ENCODE peak calls at places on chromosomes 3 and 15, in ten cellular contexts. B is astrocyte, K is heart right ventricle, I is cardiac muscle cell, F is endothelial cell, H is esophagus squamous epithelium, A is fibroblast of mammary gland, O is left lung, R is Peyer's patch, G is HCT116. Q is an unnamed sample.

GRCh38 chr15:94105760-94106159 is 125.6 kb upstream of the MCTP2 start:
- DNase-seq in B (peak; percentile 22), K (no peak), I (no peak), F (no peak), H (no peak), A (no peak), O (no peak), R (no peak), G (no peak), Q (no peak)

GRCh38 chr3:101270158-101270557 is 50.2 kb downstream of the IMPG2 start:
- DNase-seq in B (no peak), K (no peak), I (no peak), F (no peak), H (no peak), A (no peak), O (no peak), R (no peak), G (no peak), Q (no peak)

GRCh38 chr3:111572061-111572460 is 23.1 kb downstream of the ZBED2 start:
- DNase-seq in B (no peak), K (no peak), I (no peak), F (no peak), H (no peak), A (no peak), O (no peak), R (no peak), G (no peak), Q (no peak)

GRCh38 chr3:4744405-4745239 is 234.6 kb upstream of the BHLHE40 start:
- DNase-seq in B (peak; percentile 81), K (no peak), I (no peak), F (no peak), H (no peak), A (peak; percentile 65), O (no peak), R (no peak), G (no peak), Q (no peak)

GRCh38 chr3:170802164-170803151 is 67.5 kb downstream of the RPL22L1 start:
- DNase-seq in B (peak; percentile 95), K (no peak), I (no peak), F (no peak), H (no peak), A (peak; percentile 100), O (no peak), R (no peak), G (no peak), Q (no peak)

GRCh38 chr3:39668420-39668819 is 141.0 kb upstream of the MYRIP start:
- DNase-seq in B (peak; percentile 20), K (no peak), I (peak; percentile 55), F (peak; percentile 9), H (no peak), A (peak; percentile 72), O (no peak), R (no peak), G (peak; percentile 47), Q (peak; percentile 22)

GRCh38 chr3:140398387-140398786 is 279.5 kb upstream of the TRIM42 start:
- DNase-seq in B (no peak), K (no peak), I (no peak), F (no peak), H (no peak), A (no peak), O (no peak), R (no peak), G (no peak), Q (no peak)

GRCh38 chr15:92163641-92164040 is 230.0 kb upstream of the ST8SIA2 start:
- DNase-seq in B (no peak), K (no peak), I (no peak), F (no peak), H (no peak), A (peak; percentile 28), O (no peak), R (no peak), G (no peak), Q (no peak)

GRCh38 chr3:183061431-183062172 is 37.7 kb downstream of the MCCC1 start:
- DNase-seq in B (peak; percentile 36), K (no peak), I (no peak), F (no peak), H (no peak), A (no peak), O (no peak), R (no peak), G (no peak), Q (no peak)

GRCh38 chr3:110624571-110624970 is 447.0 kb upstream of the NECTIN3 start:
- DNase-seq in B (no peak), K (no peak), I (no peak), F (no peak), H (no peak), A (peak; percentile 19), O (no peak), R (no peak), G (no peak), Q (no peak)

GRCh38 chr3:44981220-44981619 is 5.2 kb downstream of the EXOSC7 start:
- DNase-seq in B (peak; percentile 63), K (no peak), I (no peak), F (no peak), H (no peak), A (peak; percentile 24), O (no peak), R (no peak), G (no peak), Q (no peak)

GRCh38 chr3:44970916-44971490 is 5.0 kb downstream of the ZDHHC3 start:
- DNase-seq in B (no peak), K (no peak), I (no peak), F (no peak), H (no peak), A (no peak), O (no peak), R (no peak), G (no peak), Q (no peak)

GRCh38 chr3:44981751-44982150 is 5.7 kb downstream of the EXOSC7 start:
- DNase-seq in B (no peak), K (no peak), I (no peak), F (no peak), H (no peak), A (no peak), O (no peak), R (no peak), G (no peak), Q (no peak)

GRCh38 chr3:44974406-44974805 is 1.6 kb downstream of the ZDHHC3 start:
- DNase-seq in B (no peak), K (no peak), I (no peak), F (no peak), H (no peak), A (no peak), O (no peak), R (peak; percentile 82), G (no peak), Q (no peak)

GRCh38 chr3:44976002-44976815 is at the start of the genes EXOSC7 and ZDHHC3:
- DNase-seq in B (peak; percentile 72), K (peak; percentile 87), I (peak; percentile 93), F (peak; percentile 79), H (peak; percentile 55), A (peak; percentile 80), O (peak; percentile 98), R (peak; percentile 95), G (peak; percentile 56), Q (peak; percentile 88)
- TF ChIP-seq CTCF in B (no peak), K (no peak), I (no peak), F (no peak), H (no peak), A (no peak), O (no peak), R (no peak), G (no peak), Q (no peak)

GRCh38 chr3:24829011-24829581 is 334.4 kb upstream of the THRB start:
- DNase-seq in B (no peak), K (peak; percentile 55), I (peak; percentile 83), F (peak; percentile 58), H (no peak), A (no peak), O (peak; percentile 83), R (no peak), G (no peak), Q (peak; percentile 84)
- TF ChIP-seq CTCF in B (no peak), K (no peak), I (no peak), F (no peak), H (no peak), A (no peak), O (no peak), R (no peak), G (no peak), Q (no peak)

DNA sequence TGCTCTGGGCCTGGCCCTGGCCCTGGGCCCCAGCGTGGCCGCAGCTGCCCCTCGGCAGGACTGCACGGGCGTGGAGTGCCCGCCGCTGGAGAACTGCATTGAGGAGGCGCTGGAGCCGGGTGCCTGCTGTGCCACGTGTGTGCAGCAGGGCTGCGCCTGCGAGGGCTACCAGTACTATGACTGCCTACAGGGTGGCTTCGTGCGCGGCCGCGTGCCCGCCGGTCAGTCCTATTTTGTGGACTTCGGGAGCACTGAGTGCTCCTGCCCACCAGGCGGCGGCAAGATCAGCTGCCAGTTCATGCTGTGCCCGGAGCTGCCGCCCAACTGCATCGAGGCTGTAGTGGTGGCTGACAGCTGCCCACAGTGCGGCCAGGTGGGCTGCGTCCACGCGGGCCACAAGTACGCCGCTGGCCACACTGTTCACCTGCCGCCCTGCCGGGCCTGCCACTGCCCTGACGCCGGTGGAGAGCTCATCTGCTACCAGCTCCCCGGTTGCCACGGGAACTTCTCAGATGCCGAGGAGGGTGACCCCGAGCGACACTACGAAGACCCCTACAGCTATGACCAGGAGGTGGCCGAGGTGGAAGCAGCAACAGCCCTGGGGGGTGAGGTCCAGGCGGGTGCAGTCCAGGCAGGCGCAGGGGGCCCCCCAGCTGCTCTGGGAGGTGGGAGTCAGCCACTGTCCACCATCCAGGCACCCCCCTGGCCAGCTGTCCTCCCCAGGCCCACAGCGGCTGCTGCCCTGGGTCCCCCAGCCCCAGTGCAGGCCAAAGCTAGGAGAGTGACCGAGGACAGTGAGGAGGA is 21.7 kb downstream of the FBLN2 start:
- DNase-seq in B (no peak), K (no peak), I (no peak), F (no peak), H (no peak), A (no peak), O (peak; percentile 76), R (no peak), G (no peak), Q (no peak)
- TF ChIP-seq CTCF in B (no peak), K (no peak), I (no peak), F (no peak), H (no peak), A (no peak), O (no peak), R (no peak), G (no peak), Q (no peak)

DNA sequence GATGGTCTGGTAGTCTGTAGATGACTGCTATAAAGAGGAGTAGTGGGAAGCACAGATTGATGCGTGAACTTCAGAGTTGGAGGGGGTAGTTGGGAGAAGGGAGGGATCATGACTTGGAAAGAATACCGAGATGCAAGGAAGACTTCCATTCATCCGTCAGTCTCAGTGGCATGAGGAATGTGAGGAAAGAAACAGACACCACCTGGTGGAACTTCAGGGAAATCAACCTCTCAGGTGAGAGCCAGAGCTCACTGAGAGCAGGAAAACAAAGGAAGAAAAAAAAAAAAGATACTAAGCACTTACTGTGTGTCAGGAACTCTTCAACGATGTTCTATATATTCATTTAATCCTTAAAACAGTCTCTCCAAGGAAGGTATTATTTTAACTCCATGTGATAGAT is 172.4 kb downstream of the OXSM start:
- DNase-seq in B (no peak), K (no peak), I (no peak), F (no peak), H (no peak), A (no peak), O (no peak), R (no peak), G (peak; percentile 13), Q (no peak)
- TF ChIP-seq CTCF in B (no peak), K (no peak), I (no peak), F (no peak), H (no peak), A (no peak), O (no peak), R (no peak), G (peak; percentile 14), Q (peak; percentile 24)

Q was measured in nephron progenitor cell.